ENCODE peak calls at places on chromosomes 5 and 9, in ten cellular contexts. B is mammary epithelial cell; G is activated CD8-positive, alpha-beta T cell treated with anti-CD3 and anti-CD28 coated beads for 36 hours; U is WTC11; N is pancreas; I is WERI-Rb-1; M is heart left ventricle; E is PC-9; Z is cardiac fibroblast; J is GM12865. X is an unnamed sample.

GRCh38 chr5:345404-346195 is 24.1 kb downstream of the AHRR start:
- DNase-seq in U (no peak), G (no peak), J (no peak), E (no peak), Z (no peak), I (no peak), B (no peak), M (no peak), N (no peak), X (no peak)

GRCh38 chr5:3963662-3964061 is 368.0 kb downstream of the IRX1 start:
- DNase-seq in M (no peak), U (no peak), G (no peak), E (no peak), I (no peak), B (no peak), Z (no peak), J (no peak), N (no peak), X (no peak)

GRCh38 chr9:129726322-129727160 is 26.3 kb downstream of the PTGES start:
- DNase-seq in N (no peak), B (peak; percentile 45), Z (peak; percentile 92), E (peak; percentile 76), M (peak; percentile 79), J (peak; percentile 51), I (peak; percentile 88), U (peak; percentile 89), G (peak; percentile 73), X (peak; percentile 65)

GRCh38 chr5:168047043-168047668 is 244.3 kb upstream of the WWC1 start:
- DNase-seq in Z (peak; percentile 54), E (peak; percentile 47), M (no peak), B (peak; percentile 50), I (peak; percentile 81), J (peak; percentile 52), G (peak; percentile 11), U (peak; percentile 72), N (no peak), X (peak; percentile 59)

GRCh38 chr9:135090547-135090946 is 3.1 kb downstream of the OLFM1 start:
- DNase-seq in Z (no peak), N (peak; percentile 23), U (no peak), G (no peak), J (no peak), I (no peak), E (no peak), M (no peak), B (no peak), X (no peak)

GRCh38 chr9:8863064-8863463 is 1063.5 kb upstream of the DMAC1 start:
- DNase-seq in B (no peak), M (no peak), E (no peak), U (no peak), G (no peak), I (no peak), Z (no peak), N (no peak), J (no peak), X (no peak)

GRCh38 chr9:124257865-124258764 is at the start of gene NEK6:
- DNase-seq in G (peak; percentile 25), I (peak; percentile 35), N (peak; percentile 66), M (peak; percentile 57), Z (peak; percentile 52), E (no peak), U (no peak), J (peak; percentile 63), B (peak; percentile 47), X (peak; percentile 48)

GRCh38 chr9:134069536-134070399 is 1.9 kb upstream of the BRD3 start:
- DNase-seq in G (no peak), J (no peak), N (peak; percentile 50), I (no peak), E (no peak), U (no peak), Z (no peak), M (no peak), B (no peak), X (peak; percentile 22)

GRCh38 chr9:97501177-97501971 is at the start of gene TMOD1:
- DNase-seq in Z (peak; percentile 34), U (peak; percentile 73), M (peak; percentile 85), B (peak; percentile 52), I (peak; percentile 69), J (peak; percentile 88), G (peak; percentile 50), E (peak; percentile 76), N (peak; percentile 86), X (peak; percentile 83)

GRCh38 chr5:154038604-154039457 is at the start of the genes FAM114A2 and MFAP3:
- DNase-seq in E (peak; percentile 90), J (peak; percentile 96), N (peak; percentile 96), G (peak; percentile 93), I (peak; percentile 93), B (peak; percentile 89), Z (peak; percentile 90), M (peak; percentile 92), U (peak; percentile 89), X (peak; percentile 92)

GRCh38 chr9:100427366-100428263 is 672 bp downstream of the MSANTD3 start:
- DNase-seq in E (peak; percentile 52), I (peak; percentile 80), M (peak; percentile 67), B (peak; percentile 75), Z (peak; percentile 64), J (peak; percentile 42), G (peak; percentile 41), U (peak; percentile 66), N (peak; percentile 81), X (peak; percentile 58)

GRCh38 chr5:111227805-111228204 is 3.6 kb downstream of the CAMK4 start:
- DNase-seq in E (no peak), G (peak; percentile 53), B (peak; percentile 61), I (no peak), J (peak; percentile 55), U (no peak), N (no peak), M (no peak), Z (peak; percentile 83), X (no peak)

GRCh38 chr5:17819786-17820185 is 185.5 kb downstream of the TAF11L14 start:
- DNase-seq in U (no peak), B (no peak), Z (no peak), G (no peak), E (no peak), I (no peak), M (no peak), J (no peak), N (no peak), X (no peak)

GRCh38 chr5:131528682-131529081 is 106.3 kb downstream of the RAPGEF6 start:
- DNase-seq in U (no peak), M (no peak), I (no peak), N (no peak), J (peak; percentile 12), G (no peak), E (no peak), B (no peak), Z (no peak), X (no peak)

GRCh38 chr5:55923873-55924500 is 70.8 kb downstream of the IL6ST start:
- DNase-seq in U (no peak), M (no peak), B (no peak), N (no peak), J (no peak), G (no peak), E (no peak), I (no peak), Z (no peak), X (no peak)
- TF ChIP-seq CTCF in U (no peak), M (no peak), B (no peak), N (no peak), J (no peak), G (no peak), E (no peak), I (no peak), Z (no peak), X (no peak)

GRCh38 chr5:143561248-143561647 is 157.8 kb upstream of the NR3C1 start:
- DNase-seq in G (no peak), U (no peak), E (no peak), B (no peak), J (no peak), N (no peak), I (no peak), Z (no peak), M (no peak), X (peak; percentile 32)
- TF ChIP-seq CTCF in G (no peak), U (no peak), E (no peak), B (no peak), J (no peak), N (no peak), I (no peak), Z (no peak), M (no peak), X (no peak)

GRCh38 chr5:138035605-138036537 is 3.0 kb upstream of the FAM13B start:
- DNase-seq in U (peak; percentile 62), B (peak; percentile 77), E (peak; percentile 55), J (peak; percentile 91), N (no peak), M (peak; percentile 65), G (peak; percentile 81), Z (peak; percentile 93), I (peak; percentile 75), X (peak; percentile 84)

GRCh38 chr5:138032572-138033274 is at the start of gene FAM13B:
- DNase-seq in Z (peak; percentile 81), N (peak; percentile 93), J (peak; percentile 92), M (peak; percentile 85), G (peak; percentile 84), E (peak; percentile 83), B (peak; percentile 77), U (peak; percentile 80), I (peak; percentile 86), X (peak; percentile 86)

GRCh38 chr5:138032028-138032571 is 779 bp downstream of the FAM13B start:
- DNase-seq in E (peak; percentile 72), Z (peak; percentile 63), J (peak; percentile 92), I (no peak), G (peak; percentile 62), U (peak; percentile 67), N (no peak), B (peak; percentile 56), M (peak; percentile 77), X (no peak)

GRCh38 chr5:138033275-138033808 is 463 bp upstream of the FAM13B start:
- DNase-seq in B (peak; percentile 45), I (no peak), M (no peak), E (no peak), N (no peak), U (no peak), Z (no peak), J (no peak), G (no peak), X (no peak)

GRCh38 chr5:138033916-138034315 is 1.0 kb upstream of the FAM13B start:
- DNase-seq in N (no peak), M (no peak), B (peak; percentile 40), G (no peak), I (no peak), E (no peak), J (no peak), Z (no peak), U (no peak), X (no peak)
- TF ChIP-seq CTCF in N (no peak), M (no peak), B (no peak), G (no peak), I (no peak), E (no peak), J (no peak), Z (no peak), U (no peak), X (no peak)

DNA sequence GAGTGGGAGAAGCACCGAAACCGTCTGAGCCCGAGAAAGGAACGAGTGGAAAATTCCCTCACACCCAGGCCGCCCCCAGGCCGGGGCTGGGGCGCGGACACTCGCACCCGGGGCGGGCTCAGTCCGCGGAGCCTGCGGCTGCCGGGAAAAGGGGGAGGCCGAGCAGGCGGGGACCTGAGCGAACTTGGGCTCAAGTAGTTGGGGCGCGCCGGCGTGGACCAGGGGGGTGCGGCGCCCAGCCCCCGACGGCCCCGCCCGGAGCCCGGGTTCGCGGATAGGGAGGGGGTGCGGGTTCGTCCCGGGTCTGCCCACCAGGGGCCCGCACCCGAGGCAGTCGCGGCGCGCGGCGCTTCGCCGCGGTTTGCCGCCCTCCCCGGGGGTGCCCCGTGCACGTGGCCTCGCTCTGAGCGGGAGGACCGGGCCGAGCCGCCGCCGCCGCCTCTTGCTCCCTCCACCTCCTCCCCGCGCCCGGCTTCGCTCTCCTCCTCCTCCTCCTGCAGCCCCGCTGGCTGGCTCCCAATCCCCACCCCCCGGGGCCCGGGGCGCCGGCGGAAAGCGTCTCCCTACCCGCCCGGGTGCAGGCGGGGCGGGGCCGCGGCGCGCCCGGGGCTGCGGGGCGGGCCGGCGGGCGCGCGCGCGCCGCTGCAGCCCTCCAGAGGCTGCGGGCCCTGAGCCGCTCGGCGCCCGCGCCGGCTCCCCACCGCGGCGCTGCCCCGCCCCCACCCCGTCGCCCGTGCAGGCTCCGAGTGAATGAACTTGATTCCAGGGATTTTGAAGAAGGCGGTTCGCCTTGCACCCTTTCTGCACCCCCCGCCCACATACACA is 1.2 kb upstream of the NFIB start:
- DNase-seq in Z (peak; percentile 97), U (peak; percentile 70), E (peak; percentile 89), M (peak; percentile 96), G (no peak), J (no peak), B (peak; percentile 85), I (peak; percentile 75), N (peak; percentile 97), X (no peak)
- TF ChIP-seq CTCF in Z (no peak), U (no peak), E (no peak), M (no peak), G (no peak), J (no peak), B (no peak), I (no peak), N (no peak), X (no peak)